ENCODE peak calls at places on chromosome X, in four cellular contexts. K, W, B and D are unnamed samples.

GRCh38 chrX:130125090-130125489 is 14.8 kb upstream of the ELF4 start:
- DNase-seq in K (no peak), W (no peak), B (no peak), D (no peak)

GRCh38 chrX:83916525-83916924 is 55.6 kb downstream of the CYLC1 start:
- DNase-seq in K (no peak), W (peak), B (no peak), D (no peak)

GRCh38 chrX:15849555-15849954 is 5.1 kb downstream of the AP1S2 start:
- DNase-seq in K (no peak), W (peak), B (no peak), D (no peak)

GRCh38 chrX:131827935-131828334 is 195.2 kb upstream of the STK26 start:
- DNase-seq in K (no peak), W (peak), B (no peak), D (no peak)

GRCh38 chrX:19805054-19805690 is 82.2 kb downstream of the SH3KBP1 start:
- DNase-seq in K (no peak), W (no peak), B (no peak), D (no peak)

GRCh38 chrX:47223476-47224250 is 5.2 kb downstream of the CDK16 start:
- DNase-seq in K (no peak), W (no peak), B (no peak), D (no peak)

GRCh38 chrX:130110379-130111219 is at the start of gene ELF4:
- DNase-seq in K (no peak), W (peak), B (no peak), D (no peak)

GRCh38 chrX:151694661-151695582 is at the start of gene PRRG3:
- DNase-seq in K (no peak), W (no peak), B (no peak), D (no peak)

GRCh38 chrX:134013092-134013497 is 27.7 kb upstream of the GPC3 start:
- DNase-seq in K (no peak), W (no peak), B (no peak), D (no peak)

GRCh38 chrX:95346854-95347253 is 1337.8 kb upstream of the DIAPH2 start:
- DNase-seq in K (peak), W (no peak), B (no peak), D (no peak)

GRCh38 chrX:49070988-49071387 is 2.8 kb downstream of the PRAF2 start:
- DNase-seq in K (no peak), W (no peak), B (no peak), D (no peak)

GRCh38 chrX:140572724-140573123 is 67.9 kb upstream of the SOX3 start:
- DNase-seq in K (peak), W (peak), B (peak), D (no peak)

GRCh38 chrX:110267874-110268273 is 50.0 kb downstream of the AMMECR1 start:
- DNase-seq in K (no peak), W (no peak), B (no peak), D (no peak)

DNA sequence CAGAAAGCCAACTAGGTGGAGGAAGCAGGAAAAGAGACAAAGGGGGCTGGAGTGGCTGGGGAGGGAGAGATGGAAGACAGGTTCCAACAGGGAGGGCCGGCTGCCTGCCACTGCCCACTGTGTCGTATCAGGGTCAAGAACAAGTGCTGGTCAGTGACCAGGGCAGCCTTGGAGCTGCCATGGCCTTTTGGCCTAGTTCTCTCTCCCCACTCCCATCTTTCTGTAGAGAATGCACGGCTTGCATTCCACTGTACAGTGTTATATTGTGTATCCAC is 11.9 kb downstream of the L1CAM start:
- DNase-seq in K (no peak), W (no peak), B (no peak), D (no peak)
- TF ChIP-seq JUND in K (no peak), W (no peak), B (no peak), D (no peak)

GRCh38 chrX:132968282-132968681 is 9.9 kb upstream of the HS6ST2 start:
- DNase-seq in K (no peak), W (no peak), B (no peak), D (no peak)
- TF ChIP-seq ZNF274 in K (no peak), W (no peak), B (no peak), D (no peak)

DNA sequence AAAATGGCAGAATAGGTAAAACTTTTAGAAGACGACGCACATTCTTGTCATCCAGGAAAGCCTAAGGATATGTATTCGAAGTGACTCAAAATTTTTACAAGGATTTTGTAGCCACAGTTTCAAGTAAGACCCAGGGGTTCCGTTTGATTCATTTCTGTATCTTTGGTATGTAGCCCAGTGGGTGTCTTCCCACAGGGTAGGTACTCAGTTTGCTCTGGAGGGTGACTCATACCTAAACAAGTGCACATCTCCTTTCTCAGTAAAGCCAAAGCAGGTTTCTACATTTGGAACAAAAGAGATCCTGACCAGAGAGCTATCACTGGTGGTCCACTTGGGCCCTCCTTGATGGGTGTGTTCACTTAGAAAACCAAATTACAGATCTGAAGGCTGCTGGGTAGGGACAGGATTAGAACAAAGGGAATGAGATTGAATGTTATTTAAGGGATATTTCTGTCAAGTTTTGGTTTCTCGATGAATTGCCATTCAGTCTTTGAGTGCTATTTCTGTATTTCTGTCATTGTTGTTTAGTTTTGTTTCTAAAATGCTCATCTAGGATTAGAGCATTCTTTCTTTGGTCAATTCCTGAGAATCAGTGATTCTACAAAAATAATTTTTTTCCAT is 56.1 kb downstream of the PLS3 start:
- DNase-seq in K (no peak), W (no peak), B (peak), D (peak)
- H3K27ac ChIP-seq in K (no peak), W (no peak), B (no peak), D (no peak)

GRCh38 chrX:9700555-9700954 is 65.1 kb downstream of the GPR143 start:
- DNase-seq in K (no peak), W (no peak), B (no peak), D (no peak)
- TF ChIP-seq JUND in K (no peak), W (no peak), B (no peak), D (no peak)

GRCh38 chrX:44019911-44020310 is 46.7 kb upstream of the NDP start:
- DNase-seq in K (no peak), W (no peak), B (no peak), D (no peak)

GRCh38 chrX:44022964-44023363 is 49.8 kb upstream of the NDP start:
- DNase-seq in K (no peak), W (no peak), B (no peak), D (no peak)

GRCh38 chrX:44020693-44021092 is 47.5 kb upstream of the NDP start:
- DNase-seq in K (no peak), W (no peak), B (no peak), D (no peak)

GRCh38 chrX:44025611-44026010 is 52.4 kb upstream of the NDP start:
- DNase-seq in K (no peak), W (no peak), B (no peak), D (no peak)
- TF ChIP-seq ZNF274 in K (no peak), W (no peak), B (no peak), D (no peak)